ENCODE peak calls at places on chromosome 12, in five cellular contexts. One of them, this sample, is unnamed. For H3K27me3, the result is how much of the 10 kb centered on the place peaks cover.

GRCh38 chr12:124392991-124393790 is 98.3 kb downstream of the RFLNA start:
- DNase-seq in CD4-positive, CD25-positive, alpha-beta regulatory T cell: no peak
- DNase-seq in IMR-90: peak
- DNase-seq in mesendoderm: peak
- DNase-seq in pancreas: peak
- DNase-seq in this sample: peak

GRCh38 chr12:117421987-117422386 is 60.6 kb upstream of the NOS1 start:
- DNase-seq in CD4-positive, CD25-positive, alpha-beta regulatory T cell: no peak
- DNase-seq in IMR-90: no peak
- DNase-seq in mesendoderm: no peak
- DNase-seq in pancreas: no peak
- DNase-seq in this sample: no peak

GRCh38 chr12:75747572-75747995 is 236.2 kb upstream of the KRR1 start:
- DNase-seq in CD4-positive, CD25-positive, alpha-beta regulatory T cell: no peak
- DNase-seq in IMR-90: peak
- DNase-seq in mesendoderm: no peak
- DNase-seq in pancreas: no peak
- DNase-seq in this sample: no peak

GRCh38 chr12:60174914-60175313 is 579.1 kb downstream of the SLC16A7 start:
- DNase-seq in CD4-positive, CD25-positive, alpha-beta regulatory T cell: no peak
- DNase-seq in IMR-90: peak
- DNase-seq in mesendoderm: no peak
- DNase-seq in pancreas: no peak
- DNase-seq in this sample: no peak

GRCh38 chr12:123900898-123901376 is 71.7 kb downstream of the CCDC92 start:
- DNase-seq in CD4-positive, CD25-positive, alpha-beta regulatory T cell: no peak
- DNase-seq in IMR-90: peak
- DNase-seq in mesendoderm: peak
- DNase-seq in pancreas: no peak
- DNase-seq in this sample: peak

GRCh38 chr12:106144847-106145246 is 6.1 kb upstream of the NUAK1 start:
- DNase-seq in CD4-positive, CD25-positive, alpha-beta regulatory T cell: no peak
- DNase-seq in IMR-90: peak
- DNase-seq in mesendoderm: no peak
- DNase-seq in pancreas: no peak
- DNase-seq in this sample: no peak

GRCh38 chr12:96400631-96401060 is 407 bp upstream of the CDK17 start:
- DNase-seq in CD4-positive, CD25-positive, alpha-beta regulatory T cell: no peak
- DNase-seq in IMR-90: peak
- DNase-seq in mesendoderm: peak
- DNase-seq in pancreas: no peak
- DNase-seq in this sample: no peak

GRCh38 chr12:92987846-92988621 is 58.9 kb upstream of the EEA1 start:
- DNase-seq in CD4-positive, CD25-positive, alpha-beta regulatory T cell: no peak
- DNase-seq in IMR-90: no peak
- DNase-seq in mesendoderm: peak
- DNase-seq in pancreas: no peak
- DNase-seq in this sample: peak

GRCh38 chr12:91866566-91866965 is 279.1 kb downstream of the BTG1 start:
- DNase-seq in CD4-positive, CD25-positive, alpha-beta regulatory T cell: no peak
- DNase-seq in IMR-90: no peak
- DNase-seq in mesendoderm: no peak
- DNase-seq in pancreas: no peak
- DNase-seq in this sample: no peak

GRCh38 chr12:98973395-98973794 is 328.3 kb downstream of the APAF1 start:
- DNase-seq in CD4-positive, CD25-positive, alpha-beta regulatory T cell: no peak
- DNase-seq in IMR-90: no peak
- DNase-seq in mesendoderm: peak
- DNase-seq in pancreas: no peak
- DNase-seq in this sample: no peak

GRCh38 chr12:87953257-87953860 is 75.8 kb downstream of the C12orf50 start:
- DNase-seq in CD4-positive, CD25-positive, alpha-beta regulatory T cell: no peak
- DNase-seq in IMR-90: peak
- DNase-seq in mesendoderm: peak
- DNase-seq in pancreas: no peak
- DNase-seq in this sample: no peak

GRCh38 chr12:82781288-82782078 is 94.8 kb downstream of the TMTC2 start:
- DNase-seq in CD4-positive, CD25-positive, alpha-beta regulatory T cell: no peak
- DNase-seq in IMR-90: no peak
- DNase-seq in mesendoderm: no peak
- DNase-seq in pancreas: no peak
- DNase-seq in this sample: no peak

GRCh38 chr12:58395470-58395869 is 454.1 kb downstream of the ATP23 start:
- DNase-seq in CD4-positive, CD25-positive, alpha-beta regulatory T cell: no peak
- DNase-seq in IMR-90: peak
- DNase-seq in mesendoderm: no peak
- DNase-seq in pancreas: no peak
- DNase-seq in this sample: no peak

GRCh38 chr12:70052931-70053497 is 190.2 kb upstream of the CNOT2 start:
- DNase-seq in CD4-positive, CD25-positive, alpha-beta regulatory T cell: no peak
- DNase-seq in IMR-90: peak
- DNase-seq in mesendoderm: peak
- DNase-seq in pancreas: no peak
- DNase-seq in this sample: no peak

GRCh38 chr12:116498471-116498870 is 60.7 kb upstream of the MAP1LC3B2 start:
- DNase-seq in CD4-positive, CD25-positive, alpha-beta regulatory T cell: no peak
- DNase-seq in IMR-90: no peak
- DNase-seq in mesendoderm: no peak
- DNase-seq in pancreas: no peak
- DNase-seq in this sample: no peak

GRCh38 chr12:106429043-106429552 is 71.5 kb downstream of the POLR3B start:
- DNase-seq in CD4-positive, CD25-positive, alpha-beta regulatory T cell: no peak
- DNase-seq in IMR-90: no peak
- DNase-seq in mesendoderm: no peak
- DNase-seq in pancreas: no peak
- DNase-seq in this sample: no peak

GRCh38 chr12:124388038-124388676 is 93.3 kb downstream of the RFLNA start:
- DNase-seq in CD4-positive, CD25-positive, alpha-beta regulatory T cell: no peak
- DNase-seq in IMR-90: no peak
- DNase-seq in mesendoderm: no peak
- DNase-seq in pancreas: no peak
- DNase-seq in this sample: no peak

GRCh38 chr12:52323416-52324067 is 2.3 kb upstream of the KRT83 start:
- DNase-seq in CD4-positive, CD25-positive, alpha-beta regulatory T cell: no peak
- DNase-seq in IMR-90: no peak
- DNase-seq in mesendoderm: no peak
- DNase-seq in pancreas: no peak
- DNase-seq in this sample: peak

GRCh38 chr12:27972721-27973120 is at the start of gene PTHLH:
- DNase-seq in CD4-positive, CD25-positive, alpha-beta regulatory T cell: no peak
- DNase-seq in IMR-90: no peak
- DNase-seq in mesendoderm: no peak
- DNase-seq in pancreas: no peak
- DNase-seq in this sample: no peak

GRCh38 chr12:27973487-27973890 is 956 bp upstream of the PTHLH start:
- DNase-seq in CD4-positive, CD25-positive, alpha-beta regulatory T cell: no peak
- DNase-seq in IMR-90: peak
- DNase-seq in mesendoderm: peak
- DNase-seq in pancreas: no peak
- DNase-seq in this sample: no peak

GRCh38 chr12:27975222-27976136 is 2.9 kb upstream of the PTHLH start:
- DNase-seq in CD4-positive, CD25-positive, alpha-beta regulatory T cell: no peak
- DNase-seq in IMR-90: peak
- DNase-seq in mesendoderm: peak
- DNase-seq in pancreas: peak
- DNase-seq in this sample: peak

GRCh38 chr12:27971606-27972005 is 927 bp downstream of the PTHLH start:
- DNase-seq in CD4-positive, CD25-positive, alpha-beta regulatory T cell: no peak
- DNase-seq in IMR-90: peak
- DNase-seq in mesendoderm: no peak
- DNase-seq in pancreas: no peak
- DNase-seq in this sample: no peak

GRCh38 chr12:27974735-27975221 is 2.2 kb upstream of the PTHLH start:
- DNase-seq in CD4-positive, CD25-positive, alpha-beta regulatory T cell: no peak
- DNase-seq in IMR-90: no peak
- DNase-seq in mesendoderm: peak
- DNase-seq in pancreas: no peak
- DNase-seq in this sample: peak
- H3K27me3 ChIP-seq in CD4-positive, CD25-positive, alpha-beta regulatory T cell: under half
- H3K27me3 ChIP-seq in IMR-90: under half
- H3K27me3 ChIP-seq in mesendoderm: under half
- H3K27me3 ChIP-seq in pancreas: under half
- H3K27me3 ChIP-seq in this sample: under half

GRCh38 chr12:104501641-104502040 is 44.9 kb downstream of the CHST11 start:
- DNase-seq in CD4-positive, CD25-positive, alpha-beta regulatory T cell: no peak
- DNase-seq in IMR-90: no peak
- DNase-seq in mesendoderm: no peak
- DNase-seq in pancreas: peak
- DNase-seq in this sample: no peak
- H3K27ac ChIP-seq in CD4-positive, CD25-positive, alpha-beta regulatory T cell: no peak
- H3K27ac ChIP-seq in IMR-90: no peak
- H3K27ac ChIP-seq in mesendoderm: no peak
- H3K27ac ChIP-seq in pancreas: no peak
- H3K27ac ChIP-seq in this sample: no peak

GRCh38 chr12:26122681-26123481 is 2.0 kb downstream of the BHLHE41 start:
- DNase-seq in CD4-positive, CD25-positive, alpha-beta regulatory T cell: no peak
- DNase-seq in IMR-90: peak
- DNase-seq in mesendoderm: no peak
- DNase-seq in pancreas: peak
- DNase-seq in this sample: peak

GRCh38 chr12:26120561-26121274 is 4.1 kb downstream of the BHLHE41 start:
- DNase-seq in CD4-positive, CD25-positive, alpha-beta regulatory T cell: no peak
- DNase-seq in IMR-90: no peak
- DNase-seq in mesendoderm: no peak
- DNase-seq in pancreas: no peak
- DNase-seq in this sample: no peak

GRCh38 chr12:26123482-26123980 is 1.3 kb downstream of the BHLHE41 start:
- DNase-seq in CD4-positive, CD25-positive, alpha-beta regulatory T cell: no peak
- DNase-seq in IMR-90: peak
- DNase-seq in mesendoderm: no peak
- DNase-seq in pancreas: no peak
- DNase-seq in this sample: no peak

GRCh38 chr12:26121323-26121740 is 3.5 kb downstream of the BHLHE41 start:
- DNase-seq in CD4-positive, CD25-positive, alpha-beta regulatory T cell: no peak
- DNase-seq in IMR-90: no peak
- DNase-seq in mesendoderm: no peak
- DNase-seq in pancreas: no peak
- DNase-seq in this sample: no peak

DNA sequence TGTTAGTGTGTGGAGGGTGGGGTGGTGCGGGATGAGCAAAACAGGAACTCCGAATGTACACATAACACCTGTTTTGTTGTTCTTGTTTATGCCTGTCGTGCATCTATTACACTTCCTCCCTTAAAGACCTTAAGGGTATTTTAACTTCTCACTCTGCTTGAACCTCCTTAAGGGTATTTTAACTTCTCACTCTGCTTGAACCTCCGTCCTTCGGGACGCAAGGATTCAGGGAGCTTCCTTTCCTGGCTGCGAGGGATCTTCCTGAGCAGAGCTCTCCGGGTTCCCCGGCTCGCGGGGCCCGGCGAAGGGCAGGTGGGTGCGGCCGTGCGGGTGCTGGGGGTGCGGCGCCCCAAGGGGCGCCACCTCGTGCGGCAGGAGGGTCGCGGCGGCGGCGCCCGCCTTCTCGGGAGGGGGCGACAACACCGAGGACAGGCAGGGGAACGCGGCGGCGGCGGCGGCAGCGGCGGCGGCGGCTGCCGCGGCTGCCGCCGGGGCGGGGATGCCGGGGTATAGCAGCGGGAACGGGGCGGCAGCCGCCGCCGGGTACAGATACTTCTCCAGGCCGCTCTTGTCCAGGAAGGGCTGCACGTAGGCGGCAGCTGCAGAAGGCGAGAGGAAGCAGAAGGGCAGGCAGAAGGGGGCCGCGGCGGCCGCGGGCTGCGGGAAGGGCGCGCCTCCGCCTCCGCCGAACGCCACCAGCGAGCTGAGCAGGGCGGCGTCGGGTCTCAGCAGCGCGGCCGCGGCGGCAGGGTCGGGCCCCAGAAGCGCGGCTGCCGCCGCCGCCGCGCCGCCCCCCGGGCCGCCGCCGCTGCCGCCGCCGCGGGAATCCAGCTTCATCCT is 2.8 kb downstream of the BHLHE41 start:
- DNase-seq in CD4-positive, CD25-positive, alpha-beta regulatory T cell: peak
- DNase-seq in IMR-90: peak
- DNase-seq in mesendoderm: peak
- DNase-seq in pancreas: peak
- DNase-seq in this sample: peak
- H3K27me3 ChIP-seq in CD4-positive, CD25-positive, alpha-beta regulatory T cell: half or more
- H3K27me3 ChIP-seq in IMR-90: under half
- H3K27me3 ChIP-seq in mesendoderm: under half
- H3K27me3 ChIP-seq in pancreas: under half
- H3K27me3 ChIP-seq in this sample: under half

DNA sequence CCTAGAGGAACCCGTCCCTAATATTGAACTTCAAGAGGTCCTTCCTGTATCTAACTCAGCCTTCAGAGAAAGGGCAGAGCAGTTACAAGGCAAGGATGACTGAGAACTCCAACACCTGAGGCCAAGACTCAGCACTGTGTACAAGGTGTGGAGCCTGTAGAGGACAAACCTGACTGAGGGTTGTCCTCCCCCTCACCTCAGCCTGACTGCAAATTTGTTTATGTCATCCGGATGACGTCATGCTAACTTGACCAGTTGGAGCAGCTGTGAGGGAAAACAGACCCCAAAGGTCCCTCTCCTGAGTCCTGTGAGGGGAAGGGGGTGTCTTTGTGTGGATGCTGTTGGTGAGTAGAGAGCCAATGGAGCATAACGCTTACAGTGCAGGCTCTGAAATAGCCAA is 4.3 kb downstream of the CRACR2A start:
- DNase-seq in CD4-positive, CD25-positive, alpha-beta regulatory T cell: no peak
- DNase-seq in IMR-90: no peak
- DNase-seq in mesendoderm: no peak
- DNase-seq in pancreas: no peak
- DNase-seq in this sample: no peak
- H3K27ac ChIP-seq in CD4-positive, CD25-positive, alpha-beta regulatory T cell: no peak
- H3K27ac ChIP-seq in IMR-90: no peak
- H3K27ac ChIP-seq in mesendoderm: no peak
- H3K27ac ChIP-seq in pancreas: no peak
- H3K27ac ChIP-seq in this sample: no peak

DNA sequence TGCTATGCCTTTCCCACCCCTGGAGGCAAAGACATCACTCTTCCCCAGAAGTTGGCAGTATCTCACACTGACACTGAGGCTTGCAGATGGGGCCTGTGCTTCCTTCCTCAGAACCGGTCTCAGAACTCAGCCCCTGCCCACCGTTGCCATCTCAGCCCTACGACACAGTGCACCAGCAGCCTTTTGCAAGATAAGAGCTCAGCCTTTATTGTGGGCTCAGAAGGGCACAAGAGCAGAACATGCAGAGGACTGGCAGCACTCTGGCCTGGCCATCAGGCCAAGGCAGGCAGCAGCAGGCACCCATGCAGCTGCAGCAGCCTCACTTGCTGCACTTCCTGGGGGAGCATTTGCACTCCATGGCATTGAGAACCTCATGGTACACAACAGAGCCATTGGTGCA is 3.6 kb upstream of the ANO2 start:
- DNase-seq in CD4-positive, CD25-positive, alpha-beta regulatory T cell: no peak
- DNase-seq in IMR-90: no peak
- DNase-seq in mesendoderm: no peak
- DNase-seq in pancreas: no peak
- DNase-seq in this sample: no peak
- H3K27me3 ChIP-seq in CD4-positive, CD25-positive, alpha-beta regulatory T cell: under half
- H3K27me3 ChIP-seq in IMR-90: half or more
- H3K27me3 ChIP-seq in mesendoderm: under half
- H3K27me3 ChIP-seq in pancreas: under half
- H3K27me3 ChIP-seq in this sample: under half

GRCh38 chr12:131869871-131870418 is 24.5 kb upstream of the ULK1 start:
- DNase-seq in CD4-positive, CD25-positive, alpha-beta regulatory T cell: no peak
- DNase-seq in IMR-90: peak
- DNase-seq in mesendoderm: peak
- DNase-seq in pancreas: no peak
- DNase-seq in this sample: no peak
- H3K27ac ChIP-seq in CD4-positive, CD25-positive, alpha-beta regulatory T cell: no peak
- H3K27ac ChIP-seq in IMR-90: no peak
- H3K27ac ChIP-seq in mesendoderm: no peak
- H3K27ac ChIP-seq in pancreas: no peak
- H3K27ac ChIP-seq in this sample: no peak

This sample was measured in aorta.